ENCODE peak calls at places on chromosomes 1 and 21, in five cellular contexts. One of them, this sample, is unnamed.

GRCh38 chr1:92961896-92962752 is 862 bp upstream of the DIPK1A start:
- DNase-seq in ascending aorta: no peak
- DNase-seq in heart right ventricle: peak; percentile 36
- DNase-seq in thoracic aorta: no peak
- DNase-seq in CD8-positive, alpha-beta T cell: peak; percentile 39
- DNase-seq in this sample: peak; percentile 7

GRCh38 chr1:173429517-173430477 is 47.3 kb upstream of the PRDX6 start:
- DNase-seq in ascending aorta: peak; percentile 49
- DNase-seq in heart right ventricle: peak; percentile 91
- DNase-seq in thoracic aorta: peak; percentile 68
- DNase-seq in CD8-positive, alpha-beta T cell: peak; percentile 46
- DNase-seq in this sample: peak; percentile 28

GRCh38 chr21:31459457-31459856 is 115.4 kb upstream of the TIAM1 start:
- DNase-seq in ascending aorta: no peak
- DNase-seq in heart right ventricle: no peak
- DNase-seq in thoracic aorta: no peak
- DNase-seq in CD8-positive, alpha-beta T cell: no peak
- DNase-seq in this sample: no peak

GRCh38 chr1:64956241-64956640 is 10.1 kb downstream of the JAK1 start:
- DNase-seq in ascending aorta: no peak
- DNase-seq in heart right ventricle: no peak
- DNase-seq in thoracic aorta: no peak
- DNase-seq in CD8-positive, alpha-beta T cell: no peak
- DNase-seq in this sample: no peak

GRCh38 chr1:234956821-234957329 is 171.8 kb downstream of the TOMM20 start:
- DNase-seq in ascending aorta: no peak
- DNase-seq in heart right ventricle: no peak
- DNase-seq in thoracic aorta: no peak
- DNase-seq in CD8-positive, alpha-beta T cell: no peak
- DNase-seq in this sample: peak; percentile 88

GRCh38 chr1:36008546-36009197 is 75.2 kb upstream of the TEKT2 start:
- DNase-seq in ascending aorta: no peak
- DNase-seq in heart right ventricle: no peak
- DNase-seq in thoracic aorta: no peak
- DNase-seq in CD8-positive, alpha-beta T cell: no peak
- DNase-seq in this sample: no peak

GRCh38 chr1:234292006-234292405 is 81.2 kb upstream of the COA6 start:
- DNase-seq in ascending aorta: no peak
- DNase-seq in heart right ventricle: no peak
- DNase-seq in thoracic aorta: no peak
- DNase-seq in CD8-positive, alpha-beta T cell: no peak
- DNase-seq in this sample: no peak

GRCh38 chr1:109272021-109272799 is 10.7 kb downstream of the PSRC1 start:
- DNase-seq in ascending aorta: no peak
- DNase-seq in heart right ventricle: no peak
- DNase-seq in thoracic aorta: no peak
- DNase-seq in CD8-positive, alpha-beta T cell: no peak
- DNase-seq in this sample: no peak

GRCh38 chr21:30014883-30015282 is 75.1 kb upstream of the GRIK1 start:
- DNase-seq in ascending aorta: no peak
- DNase-seq in heart right ventricle: no peak
- DNase-seq in thoracic aorta: no peak
- DNase-seq in CD8-positive, alpha-beta T cell: no peak
- DNase-seq in this sample: no peak

GRCh38 chr1:48470506-48470905 is 1.5 kb downstream of the SPATA6 start:
- DNase-seq in ascending aorta: no peak
- DNase-seq in heart right ventricle: peak; percentile 47
- DNase-seq in thoracic aorta: no peak
- DNase-seq in CD8-positive, alpha-beta T cell: no peak
- DNase-seq in this sample: no peak

GRCh38 chr1:20891091-20891490 is 104.0 kb upstream of the HP1BP3 start:
- DNase-seq in ascending aorta: no peak
- DNase-seq in heart right ventricle: no peak
- DNase-seq in thoracic aorta: no peak
- DNase-seq in CD8-positive, alpha-beta T cell: no peak
- DNase-seq in this sample: no peak

GRCh38 chr1:58839871-58840835 is 56.3 kb upstream of the JUN start:
- DNase-seq in ascending aorta: no peak
- DNase-seq in heart right ventricle: no peak
- DNase-seq in thoracic aorta: no peak
- DNase-seq in CD8-positive, alpha-beta T cell: no peak
- DNase-seq in this sample: no peak

GRCh38 chr1:178644308-178645120 is 80.5 kb upstream of the RALGPS2 start:
- DNase-seq in ascending aorta: no peak
- DNase-seq in heart right ventricle: peak; percentile 17
- DNase-seq in thoracic aorta: no peak
- DNase-seq in CD8-positive, alpha-beta T cell: no peak
- DNase-seq in this sample: no peak

GRCh38 chr1:24639881-24640280 is 3.2 kb upstream of the SRRM1 start:
- DNase-seq in ascending aorta: no peak
- DNase-seq in heart right ventricle: no peak
- DNase-seq in thoracic aorta: no peak
- DNase-seq in CD8-positive, alpha-beta T cell: no peak
- DNase-seq in this sample: no peak

GRCh38 chr1:206493279-206493678 is 14.1 kb upstream of the RASSF5 start:
- DNase-seq in ascending aorta: no peak
- DNase-seq in heart right ventricle: no peak
- DNase-seq in thoracic aorta: no peak
- DNase-seq in CD8-positive, alpha-beta T cell: no peak
- DNase-seq in this sample: no peak

GRCh38 chr1:236141447-236142357 is 637 bp upstream of the GPR137B start:
- DNase-seq in ascending aorta: no peak
- DNase-seq in heart right ventricle: no peak
- DNase-seq in thoracic aorta: no peak
- DNase-seq in CD8-positive, alpha-beta T cell: no peak
- DNase-seq in this sample: peak; percentile 39

GRCh38 chr1:209375681-209376360 is 207.7 kb upstream of the CAMK1G start:
- DNase-seq in ascending aorta: no peak
- DNase-seq in heart right ventricle: no peak
- DNase-seq in thoracic aorta: no peak
- DNase-seq in CD8-positive, alpha-beta T cell: no peak
- DNase-seq in this sample: no peak

GRCh38 chr1:204225841-204226745 is 12.3 kb upstream of the GOLT1A start:
- DNase-seq in ascending aorta: no peak
- DNase-seq in heart right ventricle: no peak
- DNase-seq in thoracic aorta: no peak
- DNase-seq in CD8-positive, alpha-beta T cell: no peak
- DNase-seq in this sample: no peak

GRCh38 chr1:162003061-162003824 is 20.4 kb downstream of the OLFML2B start:
- DNase-seq in ascending aorta: no peak
- DNase-seq in heart right ventricle: no peak
- DNase-seq in thoracic aorta: no peak
- DNase-seq in CD8-positive, alpha-beta T cell: no peak
- DNase-seq in this sample: no peak

GRCh38 chr1:223175633-223176032 is 32.6 kb upstream of the TLR5 start:
- DNase-seq in ascending aorta: no peak
- DNase-seq in heart right ventricle: peak; percentile 27
- DNase-seq in thoracic aorta: no peak
- DNase-seq in CD8-positive, alpha-beta T cell: no peak
- DNase-seq in this sample: no peak

GRCh38 chr21:36847189-36847588 is 119.3 kb downstream of the HLCS start:
- DNase-seq in ascending aorta: no peak
- DNase-seq in heart right ventricle: no peak
- DNase-seq in thoracic aorta: no peak
- DNase-seq in CD8-positive, alpha-beta T cell: no peak
- DNase-seq in this sample: no peak

GRCh38 chr1:202540448-202540847 is 169.8 kb downstream of the SYT2 start:
- DNase-seq in ascending aorta: no peak
- DNase-seq in heart right ventricle: no peak
- DNase-seq in thoracic aorta: no peak
- DNase-seq in CD8-positive, alpha-beta T cell: no peak
- DNase-seq in this sample: no peak

GRCh38 chr21:45530423-45531113 is 11.7 kb downstream of the SLC19A1 start:
- DNase-seq in ascending aorta: no peak
- DNase-seq in heart right ventricle: no peak
- DNase-seq in thoracic aorta: no peak
- DNase-seq in CD8-positive, alpha-beta T cell: no peak
- DNase-seq in this sample: peak; percentile 17

GRCh38 chr1:163875927-163876320 is 554.2 kb downstream of the NUF2 start:
- DNase-seq in ascending aorta: no peak
- DNase-seq in heart right ventricle: no peak
- DNase-seq in thoracic aorta: no peak
- DNase-seq in CD8-positive, alpha-beta T cell: no peak
- DNase-seq in this sample: no peak

GRCh38 chr1:204896787-204897469 is 26.3 kb downstream of the NFASC start:
- DNase-seq in ascending aorta: no peak
- DNase-seq in heart right ventricle: no peak
- DNase-seq in thoracic aorta: no peak
- DNase-seq in CD8-positive, alpha-beta T cell: no peak
- DNase-seq in this sample: no peak

GRCh38 chr1:169741666-169742394 is 8.0 kb upstream of the SELE start:
- DNase-seq in ascending aorta: no peak
- DNase-seq in heart right ventricle: no peak
- DNase-seq in thoracic aorta: no peak
- DNase-seq in CD8-positive, alpha-beta T cell: no peak
- DNase-seq in this sample: no peak

GRCh38 chr21:31514598-31514997 is 144.9 kb upstream of the SOD1 start:
- DNase-seq in ascending aorta: no peak
- DNase-seq in heart right ventricle: no peak
- DNase-seq in thoracic aorta: no peak
- DNase-seq in CD8-positive, alpha-beta T cell: no peak
- DNase-seq in this sample: no peak

GRCh38 chr1:229848762-229849677 is 218.0 kb upstream of the GALNT2 start:
- DNase-seq in ascending aorta: no peak
- DNase-seq in heart right ventricle: no peak
- DNase-seq in thoracic aorta: no peak
- DNase-seq in CD8-positive, alpha-beta T cell: no peak
- DNase-seq in this sample: peak; percentile 43

GRCh38 chr1:170556910-170557309 is 24.9 kb downstream of the GORAB start:
- DNase-seq in ascending aorta: no peak
- DNase-seq in heart right ventricle: no peak
- DNase-seq in thoracic aorta: no peak
- DNase-seq in CD8-positive, alpha-beta T cell: no peak
- DNase-seq in this sample: no peak

GRCh38 chr1:214187152-214187900 is 93.6 kb upstream of the SMYD2 start:
- DNase-seq in ascending aorta: no peak
- DNase-seq in heart right ventricle: no peak
- DNase-seq in thoracic aorta: no peak
- DNase-seq in CD8-positive, alpha-beta T cell: no peak
- DNase-seq in this sample: peak; percentile 31

GRCh38 chr1:43232071-43232470 is 37.7 kb upstream of the TMEM125 start:
- DNase-seq in ascending aorta: no peak
- DNase-seq in heart right ventricle: no peak
- DNase-seq in thoracic aorta: no peak
- DNase-seq in CD8-positive, alpha-beta T cell: no peak
- DNase-seq in this sample: no peak

GRCh38 chr1:15236226-15237145 is 10.5 kb upstream of the FHAD1 start:
- DNase-seq in ascending aorta: no peak
- DNase-seq in heart right ventricle: no peak
- DNase-seq in thoracic aorta: no peak
- DNase-seq in CD8-positive, alpha-beta T cell: no peak
- DNase-seq in this sample: no peak

DNA sequence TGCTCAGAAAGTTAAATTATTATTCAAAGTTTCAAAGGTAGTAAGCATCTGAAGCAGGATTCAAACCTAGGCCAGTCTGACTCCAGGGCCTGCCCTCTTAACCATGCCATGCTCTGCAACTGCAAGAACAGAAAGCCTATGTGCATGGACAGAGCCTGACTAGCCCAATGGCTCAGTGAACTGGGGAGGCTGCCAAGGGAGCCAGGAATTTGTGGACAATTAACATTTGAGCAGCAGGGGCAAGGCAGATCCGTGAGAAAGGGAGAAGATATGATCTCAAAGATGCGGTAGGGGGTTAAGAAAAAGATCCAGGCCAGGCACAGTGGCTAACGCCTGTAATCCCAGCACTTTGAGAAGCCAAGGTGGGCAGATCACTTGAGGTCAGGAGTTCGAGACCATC is 6.5 kb upstream of the ATP1A4 start:
- DNase-seq in ascending aorta: no peak
- DNase-seq in heart right ventricle: no peak
- DNase-seq in thoracic aorta: no peak
- DNase-seq in CD8-positive, alpha-beta T cell: no peak
- DNase-seq in this sample: no peak
- H3K4me3 ChIP-seq in ascending aorta: no peak overlapping the region
- H3K4me3 ChIP-seq in heart right ventricle: no peak overlapping the region
- H3K4me3 ChIP-seq in thoracic aorta: no peak overlapping the region
- H3K4me3 ChIP-seq in CD8-positive, alpha-beta T cell: no peak overlapping the region
- H3K4me3 ChIP-seq in this sample: no peak overlapping the region

DNA sequence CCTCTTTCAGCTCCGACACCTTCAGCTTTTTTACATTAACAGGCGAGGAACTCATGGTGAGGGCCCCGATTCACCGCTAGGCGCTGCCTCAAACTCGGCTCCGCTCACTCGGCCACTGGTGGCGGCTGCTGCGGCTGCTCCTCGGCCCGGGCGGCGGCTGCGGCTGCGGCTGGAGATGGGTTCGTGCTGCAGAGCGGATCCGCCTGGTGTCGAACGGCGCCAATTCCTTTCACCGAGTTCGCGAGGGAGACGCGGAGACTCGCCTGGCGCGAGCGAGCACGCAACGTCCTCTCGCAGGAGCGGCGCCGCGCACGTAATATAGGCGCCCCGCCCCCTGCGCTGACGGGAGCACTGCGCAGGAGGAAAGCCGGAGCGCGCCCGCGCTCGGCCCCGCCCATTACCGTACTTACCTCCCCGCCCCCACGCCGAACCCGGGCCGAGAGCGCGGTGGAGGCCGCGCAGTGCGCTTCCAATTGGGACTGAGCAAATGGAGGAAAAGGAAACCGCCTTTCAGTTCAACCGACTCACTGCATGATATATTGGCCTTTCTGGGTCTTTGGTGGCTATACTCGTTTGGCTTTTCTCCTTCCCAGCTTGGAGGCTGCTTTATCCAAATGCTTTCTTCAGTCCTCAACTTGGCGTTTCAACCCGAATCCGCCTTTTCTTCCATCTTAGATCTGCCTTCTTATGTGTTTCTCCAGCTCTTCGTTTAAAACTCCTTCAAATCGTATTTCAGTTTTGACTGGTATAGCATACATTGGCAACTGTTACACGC is at the start of gene HNRNPU:
- DNase-seq in ascending aorta: peak; percentile 86
- DNase-seq in heart right ventricle: peak; percentile 96
- DNase-seq in thoracic aorta: peak; percentile 91
- DNase-seq in CD8-positive, alpha-beta T cell: peak; percentile 91
- DNase-seq in this sample: peak; percentile 97
- TF ChIP-seq CTCF in ascending aorta: peak; percentile 41
- TF ChIP-seq CTCF in heart right ventricle: peak; percentile 28
- TF ChIP-seq CTCF in thoracic aorta: peak; percentile 48
- TF ChIP-seq CTCF in CD8-positive, alpha-beta T cell: no peak
- TF ChIP-seq CTCF in this sample: peak; percentile 28

DNA sequence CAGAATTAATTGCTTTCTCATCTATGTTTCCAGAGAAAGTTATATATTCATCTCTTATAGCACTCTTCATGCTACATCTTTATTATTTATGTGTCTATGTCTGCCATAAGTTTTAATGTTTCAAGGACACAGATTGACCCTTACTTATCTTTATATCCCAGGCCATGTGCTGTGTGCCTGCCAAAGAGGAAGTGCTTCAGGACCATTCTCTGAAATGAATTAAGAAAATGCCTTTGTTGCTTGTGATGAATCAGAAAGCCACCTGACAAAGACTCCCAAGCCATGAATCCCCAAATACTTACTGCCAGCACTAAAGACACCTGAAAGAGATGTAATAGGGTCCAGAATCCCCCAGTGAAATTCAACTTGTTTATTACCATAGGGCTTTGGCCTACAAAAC is 342.1 kb upstream of the C1orf87 start:
- DNase-seq in ascending aorta: no peak
- DNase-seq in heart right ventricle: no peak
- DNase-seq in thoracic aorta: no peak
- DNase-seq in CD8-positive, alpha-beta T cell: no peak
- DNase-seq in this sample: no peak
- H3K4me1 ChIP-seq in ascending aorta: peaks cover 5% of the 10 kb centered on the region
- H3K4me1 ChIP-seq in heart right ventricle: peaks cover 3% of the 10 kb centered on the region
- H3K4me1 ChIP-seq in thoracic aorta: no peaks in the 10 kb centered on the region
- H3K4me1 ChIP-seq in CD8-positive, alpha-beta T cell: no peaks in the 10 kb centered on the region
- H3K4me1 ChIP-seq in this sample: no peaks in the 10 kb centered on the region

GRCh38 chr1:247857986-247858356 is 984 bp downstream of the TRIM58 start:
- DNase-seq in ascending aorta: no peak
- DNase-seq in heart right ventricle: no peak
- DNase-seq in thoracic aorta: no peak
- DNase-seq in CD8-positive, alpha-beta T cell: no peak
- DNase-seq in this sample: no peak
- H3K4me3 ChIP-seq in ascending aorta: peak overlapping the region; percentile 57
- H3K4me3 ChIP-seq in heart right ventricle: no peak overlapping the region
- H3K4me3 ChIP-seq in thoracic aorta: peak overlapping the region; percentile 58
- H3K4me3 ChIP-seq in CD8-positive, alpha-beta T cell: peak overlapping the region; percentile 30
- H3K4me3 ChIP-seq in this sample: no peak overlapping the region

This sample was measured in Caco-2.